ENCODE peak calls at places on chromosomes 4 and X, in four cellular contexts. R is CD4-positive, alpha-beta memory T cell; Q is kidney; O is thoracic aorta. K is an unnamed sample.

GRCh38 chr4:140088317-140088967 is 65.5 kb downstream of the MAML3 start:
- DNase-seq in R (no peak), Q (no peak), O (no peak), K (no peak)

GRCh38 chr4:53321151-53321987 is 44.5 kb downstream of the SCFD2 start:
- DNase-seq in R (no peak), Q (no peak), O (no peak), K (no peak)

GRCh38 chrX:145735036-145735435 is 82.6 kb upstream of the SLITRK2 start:
- DNase-seq in R (no peak), Q (no peak), O (no peak), K (no peak)

GRCh38 chr4:36773467-36773866 is 471.1 kb upstream of the NWD2 start:
- DNase-seq in R (no peak), Q (no peak), O (no peak), K (no peak)

GRCh38 chr4:2848449-2848848 is 4.8 kb downstream of the ADD1 start:
- DNase-seq in R (no peak), Q (no peak), O (no peak), K (no peak)

GRCh38 chr4:61401771-61402170 is 201.6 kb downstream of the ADGRL3 start:
- DNase-seq in R (no peak), Q (no peak), O (no peak), K (no peak)

GRCh38 chr4:8834681-8835220 is 36.9 kb downstream of the HMX1 start:
- DNase-seq in R (no peak), Q (peak; percentile 30), O (no peak), K (no peak)

GRCh38 chr4:149521611-149522010 is 294.0 kb downstream of the IQCM start:
- DNase-seq in R (no peak), Q (no peak), O (no peak), K (no peak)

GRCh38 chr4:158410272-158410671 is 111.4 kb upstream of the RXFP1 start:
- DNase-seq in R (no peak), Q (no peak), O (no peak), K (no peak)

GRCh38 chrX:140661657-140662056 is 47.9 kb upstream of the LINC00632 start:
- DNase-seq in R (no peak), Q (no peak), O (no peak), K (no peak)

GRCh38 chrX:86066998-86067397 is 19.6 kb upstream of the CHM start:
- DNase-seq in R (no peak), Q (no peak), O (no peak), K (no peak)

GRCh38 chr4:136867465-136867864 is 664.8 kb downstream of the PCDH18 start:
- DNase-seq in R (no peak), Q (no peak), O (no peak), K (no peak)

GRCh38 chrX:110146521-110146920 is 143.6 kb downstream of the TMEM164 start:
- DNase-seq in R (peak; percentile 49), Q (no peak), O (no peak), K (no peak)

GRCh38 chr4:71992571-71992970 is 39.2 kb upstream of the NPFFR2 start:
- DNase-seq in R (no peak), Q (no peak), O (no peak), K (no peak)

GRCh38 chr4:145934434-145935047 is 4.1 kb downstream of the ZNF827 start:
- DNase-seq in R (no peak), Q (no peak), O (no peak), K (no peak)

GRCh38 chr4:7864685-7865084 is 75.0 kb downstream of the AFAP1 start:
- DNase-seq in R (no peak), Q (no peak), O (no peak), K (no peak)

GRCh38 chrX:93420635-93421034 is 252.7 kb downstream of the NAP1L3 start:
- DNase-seq in R (no peak), Q (no peak), O (no peak), K (no peak)

GRCh38 chr4:95549246-95550138 is 719 bp upstream of the UNC5C start:
- DNase-seq in R (no peak), Q (peak; percentile 93), O (no peak), K (no peak)

GRCh38 chrX:368811-369562 is 17.7 kb downstream of the PPP2R3B start:
- DNase-seq in R (no peak), Q (peak; percentile 17), O (no peak), K (no peak)

GRCh38 chr4:140296335-140296753 is 77.1 kb upstream of the SCOC start:
- DNase-seq in R (no peak), Q (no peak), O (peak; percentile 30), K (no peak)

GRCh38 chr4:124152130-124152529 is 560.4 kb downstream of the ANKRD50 start:
- DNase-seq in R (no peak), Q (no peak), O (no peak), K (no peak)

GRCh38 chr4:5940470-5941203 is 47.8 kb upstream of the CRMP1 start:
- DNase-seq in R (no peak), Q (no peak), O (no peak), K (no peak)

GRCh38 chr4:114423582-114423981 is 175.0 kb upstream of the UGT8 start:
- DNase-seq in R (no peak), Q (no peak), O (no peak), K (no peak)

GRCh38 chrX:12443534-12444098 is 305.3 kb downstream of the FRMPD4 start:
- DNase-seq in R (no peak), Q (no peak), O (no peak), K (no peak)

GRCh38 chrX:119190736-119191282 is 45.3 kb upstream of the PGRMC1 start:
- DNase-seq in R (no peak), Q (no peak), O (no peak), K (no peak)

GRCh38 chr4:177229331-177229730 is 80.3 kb upstream of the NEIL3 start:
- DNase-seq in R (no peak), Q (no peak), O (no peak), K (no peak)

GRCh38 chr4:180539284-180539683 is 1703.9 kb upstream of the TENM3 start:
- DNase-seq in R (no peak), Q (no peak), O (no peak), K (no peak)

GRCh38 chr4:48184891-48185290 is 50.8 kb upstream of the TXK start:
- DNase-seq in R (no peak), Q (no peak), O (no peak), K (no peak)

GRCh38 chrX:85004255-85004654 is 578 bp downstream of the APOOL start:
- DNase-seq in R (no peak), Q (no peak), O (no peak), K (no peak)

GRCh38 chrX:30779453-30780030 is 109.5 kb downstream of the TAB3 start:
- DNase-seq in R (no peak), Q (peak; percentile 59), O (no peak), K (no peak)

GRCh38 chrX:129723511-129723910 is 15.3 kb upstream of the XPNPEP2 start:
- DNase-seq in R (no peak), Q (no peak), O (no peak), K (no peak)

GRCh38 chr4:152161676-152162330 is 374.1 kb downstream of the FBXW7 start:
- DNase-seq in R (no peak), Q (no peak), O (no peak), K (no peak)

GRCh38 chr4:138945401-138945800 is 70.2 kb upstream of the NOCT start:
- DNase-seq in R (no peak), Q (no peak), O (no peak), K (no peak)

GRCh38 chr4:125705681-125706080 is 390.9 kb downstream of the FAT4 start:
- DNase-seq in R (no peak), Q (no peak), O (no peak), K (no peak)
- H3K27ac ChIP-seq in R (no peak overlapping the region), Q (no peak overlapping the region), O (no peak overlapping the region), K (no peak overlapping the region)

DNA sequence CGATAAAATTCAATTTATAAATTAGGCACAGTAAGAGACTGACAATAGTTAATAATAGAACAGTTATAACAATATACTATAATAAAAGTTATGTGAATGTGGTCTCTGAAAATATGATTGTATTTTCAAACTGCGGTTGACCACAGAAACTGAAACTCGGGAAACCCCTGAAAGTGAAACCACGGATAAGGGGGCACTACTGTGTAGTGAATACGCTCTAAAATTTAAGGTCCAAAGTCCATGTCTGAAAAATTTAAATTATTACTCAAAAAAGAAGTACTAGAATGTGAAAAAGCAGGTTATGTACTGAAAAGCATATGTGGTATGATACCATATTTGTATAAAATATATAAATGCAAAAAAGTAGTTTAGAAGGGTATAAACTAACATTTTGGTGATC is 1.9 kb downstream of the SMIM14 start:
- DNase-seq in R (no peak), Q (no peak), O (no peak), K (no peak)
- H3K4me3 ChIP-seq in R (no peak overlapping the region), Q (peak overlapping the region; percentile 86), O (peak overlapping the region; percentile 97), K (peak overlapping the region; percentile 62)

DNA sequence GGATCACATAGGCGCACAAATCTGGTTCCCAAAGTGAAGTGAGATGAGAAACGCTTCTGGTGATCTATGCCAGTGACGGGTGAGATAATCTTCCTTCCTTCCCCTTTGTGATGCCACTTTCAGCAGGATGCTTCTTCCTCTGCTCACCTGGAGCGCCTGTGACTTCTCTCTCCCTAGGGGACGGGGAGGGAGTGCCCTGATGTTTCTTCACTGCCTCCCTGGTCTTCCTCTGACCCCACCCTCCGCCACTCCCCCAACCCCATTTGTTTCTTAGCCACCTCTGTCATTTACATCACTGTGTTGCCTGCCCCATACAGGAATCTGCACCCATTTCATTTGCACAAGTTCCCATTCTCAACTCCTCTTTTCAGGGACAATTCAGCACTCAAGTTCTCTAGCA is 139.0 kb upstream of the MID1 start:
- DNase-seq in R (no peak), Q (no peak), O (no peak), K (no peak)
- H3K27ac ChIP-seq in R (no peak overlapping the region), Q (no peak overlapping the region), O (no peak overlapping the region), K (no peak overlapping the region)

DNA sequence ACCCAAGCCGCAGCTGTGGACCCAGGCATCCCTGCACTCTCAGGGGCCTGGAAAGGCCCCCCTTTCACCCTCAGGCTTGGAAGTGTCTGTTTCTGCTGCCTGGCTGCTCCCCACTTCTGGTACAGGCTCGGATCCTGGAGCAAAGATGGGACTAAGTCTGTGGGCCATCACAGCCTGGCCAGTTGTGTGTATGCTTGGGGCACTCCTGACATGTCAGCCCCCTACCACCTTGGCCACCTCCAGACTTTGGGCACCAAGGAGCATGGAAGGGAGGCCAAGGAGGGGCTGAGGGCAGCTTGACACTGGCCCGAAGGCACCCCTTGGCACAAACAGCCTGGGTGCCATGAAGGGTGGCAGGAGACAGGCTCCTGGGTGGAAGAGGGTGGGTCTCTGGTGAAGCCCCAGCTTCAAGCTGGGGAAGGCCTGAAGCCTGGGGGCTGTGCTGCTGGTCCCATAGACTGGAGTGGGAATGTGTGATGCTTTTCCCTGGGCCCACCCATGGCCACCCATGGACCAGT is 799.4 kb upstream of the AGA start:
- DNase-seq in R (no peak), Q (no peak), O (no peak), K (no peak)
- H3K4me3 ChIP-seq in R (no peak overlapping the region), Q (no peak overlapping the region), O (no peak overlapping the region), K (no peak overlapping the region)

DNA sequence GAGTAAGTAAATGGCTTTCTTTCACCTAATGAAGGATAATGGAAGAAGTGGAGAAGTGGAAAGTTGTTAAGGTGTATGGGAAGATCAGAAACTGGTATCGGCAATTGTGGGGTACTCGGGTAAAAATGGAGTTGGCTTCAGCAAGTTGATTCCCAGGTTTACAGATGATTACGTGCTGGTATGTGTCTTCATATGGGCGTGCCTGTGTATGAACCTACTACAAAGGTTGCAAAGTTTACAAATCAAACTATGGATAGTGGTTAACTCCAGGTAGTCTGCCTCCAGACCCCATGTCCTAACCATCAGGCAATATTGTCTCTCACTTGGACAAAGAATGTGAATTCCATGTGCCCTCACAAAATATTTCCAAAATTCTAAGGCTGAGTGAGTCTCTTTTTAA is 778 bp downstream of the TLR3 start:
- DNase-seq in R (no peak), Q (no peak), O (no peak), K (no peak)
- H3K27ac ChIP-seq in R (no peak overlapping the region), Q (no peak overlapping the region), O (no peak overlapping the region), K (no peak overlapping the region)

GRCh38 chr4:13543091-13543581 is 1.2 kb downstream of the NKX3-2 start:
- DNase-seq in R (no peak), Q (peak; percentile 51), O (no peak), K (no peak)
- H3K4me3 ChIP-seq in R (no peak overlapping the region), Q (no peak overlapping the region), O (no peak overlapping the region), K (no peak overlapping the region)

GRCh38 chr4:153450545-153450917 is 15.6 kb upstream of the TMEM131L start:
- DNase-seq in R (no peak), Q (no peak), O (no peak), K (no peak)
- H3K27ac ChIP-seq in R (peak overlapping the region; percentile 19), Q (no peak overlapping the region), O (no peak overlapping the region), K (peak overlapping the region; percentile 0)